ENCODE peak calls at places on chromosomes 3 and 15, in four cellular contexts. One of them, this sample, is unnamed.

GRCh38 chr15:101152914-101153313 is 98.9 kb downstream of the CHSY1 start:
- DNase-seq in tibial nerve: no peak
- DNase-seq in upper lobe of right lung: no peak
- DNase-seq in body of pancreas: no peak
- DNase-seq in this sample: no peak

GRCh38 chr3:140050977-140051957 is 116.3 kb downstream of the CLSTN2 start:
- DNase-seq in tibial nerve: no peak
- DNase-seq in upper lobe of right lung: no peak
- DNase-seq in body of pancreas: no peak
- DNase-seq in this sample: peak; percentile 27

GRCh38 chr3:3200632-3201212 is 21.2 kb upstream of the CRBN start:
- DNase-seq in tibial nerve: peak; percentile 14
- DNase-seq in upper lobe of right lung: no peak
- DNase-seq in body of pancreas: peak; percentile 53
- DNase-seq in this sample: peak; percentile 85

GRCh38 chr3:178823140-178823539 is 248.5 kb downstream of the ZMAT3 start:
- DNase-seq in tibial nerve: no peak
- DNase-seq in upper lobe of right lung: no peak
- DNase-seq in body of pancreas: no peak
- DNase-seq in this sample: no peak

GRCh38 chr15:35061171-35062163 is 23.6 kb downstream of the NANOGP8 start:
- DNase-seq in tibial nerve: no peak
- DNase-seq in upper lobe of right lung: no peak
- DNase-seq in body of pancreas: no peak
- DNase-seq in this sample: no peak

GRCh38 chr15:79184465-79184892 is 93.9 kb upstream of the RASGRF1 start:
- DNase-seq in tibial nerve: peak; percentile 79
- DNase-seq in upper lobe of right lung: peak; percentile 78
- DNase-seq in body of pancreas: peak; percentile 71
- DNase-seq in this sample: peak; percentile 69

GRCh38 chr15:48544816-48545215 is 100.7 kb downstream of the FBN1 start:
- DNase-seq in tibial nerve: no peak
- DNase-seq in upper lobe of right lung: no peak
- DNase-seq in body of pancreas: no peak
- DNase-seq in this sample: no peak

GRCh38 chr3:106963446-106963845 is 413.8 kb upstream of the CCDC54 start:
- DNase-seq in tibial nerve: no peak
- DNase-seq in upper lobe of right lung: no peak
- DNase-seq in body of pancreas: no peak
- DNase-seq in this sample: peak; percentile 79

GRCh38 chr3:130941793-130942192 is 47.9 kb downstream of the ATP2C1 start:
- DNase-seq in tibial nerve: no peak
- DNase-seq in upper lobe of right lung: no peak
- DNase-seq in body of pancreas: no peak
- DNase-seq in this sample: no peak

GRCh38 chr3:128167973-128168674 is 14.8 kb downstream of the EEFSEC start:
- DNase-seq in tibial nerve: no peak
- DNase-seq in upper lobe of right lung: no peak
- DNase-seq in body of pancreas: no peak
- DNase-seq in this sample: no peak

GRCh38 chr3:57855943-57856342 is 99.8 kb downstream of the SLMAP start:
- DNase-seq in tibial nerve: no peak
- DNase-seq in upper lobe of right lung: no peak
- DNase-seq in body of pancreas: no peak
- DNase-seq in this sample: no peak

GRCh38 chr15:71296032-71296686 is 180.9 kb downstream of the THSD4 start:
- DNase-seq in tibial nerve: no peak
- DNase-seq in upper lobe of right lung: no peak
- DNase-seq in body of pancreas: no peak
- DNase-seq in this sample: no peak

GRCh38 chr3:173826901-173827609 is 429.5 kb downstream of the NLGN1 start:
- DNase-seq in tibial nerve: no peak
- DNase-seq in upper lobe of right lung: no peak
- DNase-seq in body of pancreas: no peak
- DNase-seq in this sample: peak; percentile 1

GRCh38 chr3:119042162-119042561 is 7.5 kb upstream of the IGSF11 start:
- DNase-seq in tibial nerve: no peak
- DNase-seq in upper lobe of right lung: no peak
- DNase-seq in body of pancreas: no peak
- DNase-seq in this sample: no peak

GRCh38 chr3:38127611-38128302 is 9.2 kb downstream of the ACAA1 start:
- DNase-seq in tibial nerve: no peak
- DNase-seq in upper lobe of right lung: peak; percentile 77
- DNase-seq in body of pancreas: no peak
- DNase-seq in this sample: no peak

GRCh38 chr3:157233923-157234322 is 74.0 kb upstream of the CCNL1 start:
- DNase-seq in tibial nerve: no peak
- DNase-seq in upper lobe of right lung: no peak
- DNase-seq in body of pancreas: no peak
- DNase-seq in this sample: no peak
- H3K27ac ChIP-seq in tibial nerve: no peak overlapping the region
- H3K27ac ChIP-seq in upper lobe of right lung: no peak overlapping the region
- H3K27ac ChIP-seq in body of pancreas: no peak overlapping the region
- H3K27ac ChIP-seq in this sample: no peak overlapping the region

GRCh38 chr3:194486540-194487288 is at the start of gene ATP13A3:
- DNase-seq in tibial nerve: peak; percentile 77
- DNase-seq in upper lobe of right lung: peak; percentile 96
- DNase-seq in body of pancreas: peak; percentile 92
- DNase-seq in this sample: peak; percentile 97

GRCh38 chr3:194485876-194486539 is 794 bp downstream of the ATP13A3 start:
- DNase-seq in tibial nerve: no peak
- DNase-seq in upper lobe of right lung: peak; percentile 79
- DNase-seq in body of pancreas: peak; percentile 39
- DNase-seq in this sample: peak; percentile 24

GRCh38 chr3:194483850-194484249 is 3.0 kb downstream of the ATP13A3 start:
- DNase-seq in tibial nerve: no peak
- DNase-seq in upper lobe of right lung: no peak
- DNase-seq in body of pancreas: no peak
- DNase-seq in this sample: no peak

GRCh38 chr3:194485471-194485875 is 1.3 kb downstream of the ATP13A3 start:
- DNase-seq in tibial nerve: no peak
- DNase-seq in upper lobe of right lung: no peak
- DNase-seq in body of pancreas: no peak
- DNase-seq in this sample: no peak

GRCh38 chr3:194484614-194485013 is 2.2 kb downstream of the ATP13A3 start:
- DNase-seq in tibial nerve: no peak
- DNase-seq in upper lobe of right lung: no peak
- DNase-seq in body of pancreas: no peak
- DNase-seq in this sample: no peak
- H3K4me1 ChIP-seq in tibial nerve: peaks cover 19% of the 10 kb centered on the region
- H3K4me1 ChIP-seq in upper lobe of right lung: peaks cover 34% of the 10 kb centered on the region
- H3K4me1 ChIP-seq in body of pancreas: peaks cover 50% of the 10 kb centered on the region
- H3K4me1 ChIP-seq in this sample: peaks cover 42% of the 10 kb centered on the region

GRCh38 chr3:150757364-150757763 is 5.6 kb downstream of the SIAH2 start:
- DNase-seq in tibial nerve: no peak
- DNase-seq in upper lobe of right lung: no peak
- DNase-seq in body of pancreas: no peak
- DNase-seq in this sample: no peak
- H3K9me3 ChIP-seq in tibial nerve: no peaks in the 10 kb centered on the region
- H3K9me3 ChIP-seq in upper lobe of right lung: no peaks in the 10 kb centered on the region
- H3K9me3 ChIP-seq in body of pancreas: no peaks in the 10 kb centered on the region
- H3K9me3 ChIP-seq in this sample: no peaks in the 10 kb centered on the region

DNA sequence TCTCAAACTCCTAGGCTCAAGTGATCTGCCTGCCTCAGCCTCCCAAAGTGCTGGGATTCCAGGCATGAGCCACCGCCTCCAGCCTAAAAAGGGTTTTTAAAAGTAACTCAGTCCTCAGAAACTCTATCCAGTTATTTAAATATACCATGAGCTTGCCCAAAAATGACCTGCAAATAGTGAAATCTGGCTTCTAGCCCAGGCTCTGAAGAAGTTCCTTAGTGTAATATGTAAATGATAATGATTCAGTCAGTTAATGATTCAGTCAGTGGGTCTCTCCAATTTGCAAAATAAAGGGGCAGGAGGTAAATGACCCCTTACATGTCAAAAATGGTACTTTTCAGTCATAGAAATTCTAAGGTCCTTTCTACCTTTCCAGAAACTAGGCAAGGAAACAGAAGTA is 28.8 kb downstream of the LRRC2 start:
- DNase-seq in tibial nerve: no peak
- DNase-seq in upper lobe of right lung: no peak
- DNase-seq in body of pancreas: no peak
- DNase-seq in this sample: no peak
- H3K27ac ChIP-seq in tibial nerve: no peak overlapping the region
- H3K27ac ChIP-seq in upper lobe of right lung: no peak overlapping the region
- H3K27ac ChIP-seq in body of pancreas: no peak overlapping the region
- H3K27ac ChIP-seq in this sample: no peak overlapping the region

DNA sequence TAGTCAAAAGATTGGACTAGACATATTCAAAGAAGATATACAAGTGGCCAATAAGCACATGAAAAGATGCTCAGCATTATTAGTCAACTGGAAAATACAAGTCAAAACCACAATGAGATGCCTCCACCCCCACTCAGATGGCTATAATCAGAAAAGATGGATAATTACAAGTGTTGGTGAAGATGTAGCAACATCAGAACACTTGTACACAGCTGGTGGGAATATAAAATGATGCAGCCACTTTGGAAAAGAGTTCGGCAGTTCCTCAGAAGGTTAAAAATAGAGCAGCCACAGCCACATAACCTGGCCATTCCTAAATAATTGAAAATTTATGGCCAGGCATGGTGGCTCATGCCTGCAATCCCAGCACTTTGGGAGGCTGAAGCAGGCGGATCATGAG is 38.4 kb downstream of the HEG1 start:
- DNase-seq in tibial nerve: no peak
- DNase-seq in upper lobe of right lung: no peak
- DNase-seq in body of pancreas: no peak
- DNase-seq in this sample: no peak
- H3K4me1 ChIP-seq in tibial nerve: no peaks in the 10 kb centered on the region
- H3K4me1 ChIP-seq in upper lobe of right lung: peaks cover 10% of the 10 kb centered on the region
- H3K4me1 ChIP-seq in body of pancreas: no peaks in the 10 kb centered on the region
- H3K4me1 ChIP-seq in this sample: peaks cover 10% of the 10 kb centered on the region

GRCh38 chr15:46708226-46708625 is 1009.1 kb upstream of the SEMA6D start:
- DNase-seq in tibial nerve: no peak
- DNase-seq in upper lobe of right lung: no peak
- DNase-seq in body of pancreas: no peak
- DNase-seq in this sample: no peak
- H3K9me3 ChIP-seq in tibial nerve: peaks cover 8% of the 10 kb centered on the region
- H3K9me3 ChIP-seq in upper lobe of right lung: no peaks in the 10 kb centered on the region
- H3K9me3 ChIP-seq in body of pancreas: no peaks in the 10 kb centered on the region
- H3K9me3 ChIP-seq in this sample: no peaks in the 10 kb centered on the region

DNA sequence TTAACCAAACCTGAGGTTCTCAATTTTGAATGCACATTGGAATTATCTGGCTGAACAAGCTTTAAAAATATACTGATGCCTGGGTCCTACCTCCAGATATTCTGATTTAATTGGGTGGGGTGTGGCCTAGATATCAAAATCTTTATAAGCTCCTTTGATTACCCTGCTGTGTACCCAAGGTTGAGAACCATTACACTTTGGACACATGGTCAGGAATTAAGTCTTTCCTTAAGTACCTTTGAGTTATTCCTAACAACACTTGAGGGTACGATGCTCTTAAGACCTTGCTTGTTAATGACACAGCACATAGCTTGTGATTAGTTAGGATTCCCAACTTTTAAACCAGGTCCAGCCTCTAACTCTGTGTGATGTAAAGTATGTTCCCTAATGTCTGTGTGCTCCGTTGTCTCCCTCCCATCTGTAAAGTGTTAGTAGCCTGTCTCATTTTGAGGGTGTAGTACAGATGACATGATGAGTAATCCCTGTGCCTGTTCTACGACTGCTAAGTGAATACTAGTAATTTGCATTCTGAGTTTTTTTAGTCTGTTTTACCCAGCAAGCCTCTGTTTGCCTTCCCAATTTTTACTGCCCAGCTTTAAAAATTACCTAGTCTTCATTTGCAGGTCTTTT is 154.9 kb downstream of the KLHL25 start:
- DNase-seq in tibial nerve: no peak
- DNase-seq in upper lobe of right lung: no peak
- DNase-seq in body of pancreas: no peak
- DNase-seq in this sample: peak; percentile 50
- H3K27ac ChIP-seq in tibial nerve: no peak overlapping the region
- H3K27ac ChIP-seq in upper lobe of right lung: no peak overlapping the region
- H3K27ac ChIP-seq in body of pancreas: no peak overlapping the region
- H3K27ac ChIP-seq in this sample: no peak overlapping the region

GRCh38 chr3:33803252-33803651 is 4.8 kb downstream of the PDCD6IP start:
- DNase-seq in tibial nerve: no peak
- DNase-seq in upper lobe of right lung: no peak
- DNase-seq in body of pancreas: no peak
- DNase-seq in this sample: no peak
- H3K4me1 ChIP-seq in tibial nerve: peaks cover 17% of the 10 kb centered on the region
- H3K4me1 ChIP-seq in upper lobe of right lung: peaks cover 53% of the 10 kb centered on the region
- H3K4me1 ChIP-seq in body of pancreas: peaks cover 49% of the 10 kb centered on the region
- H3K4me1 ChIP-seq in this sample: peaks cover 17% of the 10 kb centered on the region